ENCODE peak calls at places on chromosomes 16 and 17, in eight cellular contexts. M, B, J, N, Q, S, I and U are unnamed samples.

GRCh38 chr17:36592316-36592710 is 634 bp downstream of the DHRS11 start:
- DNase-seq in B (no peak), J (no peak), N (no peak), S (no peak), M (no peak), Q (no peak), I (no peak), U (peak)

GRCh38 chr17:50045154-50045553 is 10.8 kb upstream of the ITGA3 start:
- DNase-seq in I (no peak), Q (no peak), N (no peak), J (no peak), M (no peak), B (no peak), S (no peak), U (no peak)

GRCh38 chr17:38877130-38877851 is 7.4 kb downstream of the LASP1 start:
- DNase-seq in N (no peak), Q (no peak), I (no peak), J (no peak), M (no peak), B (no peak), S (no peak), U (no peak)

GRCh38 chr16:71703324-71703723 is 21.2 kb downstream of the PHLPP2 start:
- DNase-seq in M (no peak), N (no peak), S (no peak), I (no peak), J (no peak), Q (no peak), B (no peak), U (no peak)

GRCh38 chr17:7620835-7621234 is 6.1 kb upstream of the FXR2 start:
- DNase-seq in M (no peak), J (no peak), I (no peak), Q (no peak), B (no peak), S (no peak), N (no peak), U (no peak)

GRCh38 chr16:85370881-85371651 is 242.1 kb upstream of the GSE1 start:
- DNase-seq in N (no peak), M (no peak), J (no peak), Q (no peak), I (no peak), B (no peak), S (no peak), U (no peak)

GRCh38 chr16:64580558-64580957 is 541.3 kb downstream of the CDH11 start:
- DNase-seq in I (no peak), J (no peak), N (no peak), Q (no peak), B (no peak), S (peak), M (no peak), U (no peak)

GRCh38 chr17:78965369-78965982 is 14.2 kb downstream of the LGALS3BP start:
- DNase-seq in N (no peak), J (peak), I (no peak), M (no peak), S (no peak), Q (no peak), B (no peak), U (no peak)

GRCh38 chr17:78933025-78933958 is 8.1 kb upstream of the TIMP2 start:
- DNase-seq in Q (no peak), S (no peak), J (peak), B (peak), I (peak), M (no peak), N (peak), U (no peak)

GRCh38 chr17:5110816-5111215 is 862 bp downstream of the ZNF232 start:
- DNase-seq in S (no peak), B (no peak), J (no peak), Q (no peak), M (peak), I (no peak), N (no peak), U (no peak)

GRCh38 chr17:72665841-72666518 is 426.5 kb downstream of the SLC39A11 start:
- DNase-seq in B (no peak), S (no peak), J (no peak), Q (no peak), M (peak), N (no peak), I (no peak), U (no peak)

GRCh38 chr17:44230139-44230695 is 10.7 kb upstream of the UBTF start:
- DNase-seq in Q (no peak), N (no peak), I (no peak), S (no peak), B (no peak), M (no peak), J (no peak), U (no peak)

GRCh38 chr16:26175944-26176343 is 484.2 kb downstream of the HS3ST4 start:
- DNase-seq in M (no peak), B (no peak), Q (no peak), S (no peak), I (no peak), J (no peak), N (no peak), U (no peak)

GRCh38 chr17:11514565-11514964 is 83.7 kb upstream of the DNAH9 start:
- DNase-seq in S (no peak), I (no peak), B (no peak), N (no peak), Q (no peak), J (no peak), M (no peak), U (no peak)

GRCh38 chr17:17959520-17960361 is 12.5 kb downstream of the TOM1L2 start:
- DNase-seq in B (no peak), I (no peak), S (no peak), N (no peak), J (no peak), Q (no peak), M (no peak), U (no peak)

GRCh38 chr17:31586946-31587345 is 195.5 kb downstream of the RAB11FIP4 start:
- DNase-seq in S (no peak), J (no peak), Q (no peak), B (no peak), I (no peak), N (no peak), M (no peak), U (peak)

GRCh38 chr17:7146115-7146514 is 31.5 kb upstream of the ASGR2 start:
- DNase-seq in J (no peak), N (no peak), I (no peak), M (no peak), S (no peak), Q (no peak), B (no peak), U (no peak)

GRCh38 chr17:46942441-46943217 is 19.7 kb downstream of the GOSR2 start:
- DNase-seq in I (peak), Q (peak), M (peak), S (no peak), J (peak), B (peak), N (no peak), U (no peak)

GRCh38 chr17:29172589-29172988 is 7.6 kb downstream of the MYO18A start:
- DNase-seq in N (no peak), J (no peak), I (no peak), Q (no peak), B (no peak), M (no peak), S (no peak), U (no peak)

GRCh38 chr17:71188811-71189492 is 931.9 kb upstream of the SOX9 start:
- DNase-seq in S (no peak), N (peak), B (no peak), J (no peak), I (no peak), Q (no peak), M (no peak), U (no peak)

GRCh38 chr17:82838386-82839063 is 1.3 kb downstream of the ZNF750 start:
- DNase-seq in J (no peak), B (no peak), S (no peak), M (no peak), N (no peak), Q (no peak), I (no peak), U (no peak)

GRCh38 chr16:23640669-23640958 is 496 bp downstream of the PALB2 start:
- DNase-seq in J (peak), S (no peak), M (no peak), Q (no peak), N (no peak), I (no peak), B (no peak), U (no peak)

GRCh38 chr17:77842148-77842905 is 116.2 kb upstream of the TNRC6C start:
- DNase-seq in N (no peak), I (no peak), M (no peak), S (no peak), B (no peak), Q (no peak), J (no peak), U (peak)

GRCh38 chr17:77118251-77118928 is 22.4 kb upstream of the SEC14L1 start:
- DNase-seq in S (no peak), N (no peak), M (no peak), J (no peak), I (no peak), Q (no peak), B (no peak), U (no peak)

GRCh38 chr16:54325616-54326265 is 39.2 kb upstream of the IRX3 start:
- DNase-seq in S (no peak), Q (no peak), M (no peak), N (no peak), B (no peak), J (no peak), I (no peak), U (no peak)

GRCh38 chr17:17075037-17075755 is 32.9 kb downstream of the MPRIP start:
- DNase-seq in N (no peak), B (no peak), J (no peak), I (no peak), Q (no peak), M (peak), S (no peak), U (no peak)

GRCh38 chr17:62618647-62619412 is 8.6 kb upstream of the MRC2 start:
- DNase-seq in N (no peak), J (no peak), Q (no peak), B (no peak), I (no peak), M (no peak), S (no peak), U (no peak)

GRCh38 chr17:64781810-64782555 is 119.9 kb upstream of the SMURF2 start:
- DNase-seq in B (no peak), S (no peak), I (no peak), M (no peak), N (no peak), Q (no peak), J (no peak), U (no peak)

GRCh38 chr16:84467256-84467655 is 37.2 kb downstream of the MEAK7 start:
- DNase-seq in B (no peak), S (no peak), Q (no peak), I (no peak), J (no peak), N (no peak), M (no peak), U (peak)

GRCh38 chr17:67488161-67488560 is 111.1 kb downstream of the PITPNC1 start:
- DNase-seq in I (no peak), S (no peak), J (peak), M (peak), Q (no peak), N (no peak), B (no peak), U (no peak)

GRCh38 chr17:16477255-16477654 is 14.7 kb downstream of the LRRC75A start:
- DNase-seq in Q (no peak), J (no peak), S (no peak), N (peak), I (no peak), B (no peak), M (no peak), U (no peak)

GRCh38 chr17:80877095-80877828 is 114.4 kb upstream of the CHMP6 start:
- DNase-seq in I (no peak), N (no peak), M (no peak), J (no peak), B (no peak), S (no peak), Q (no peak), U (no peak)

GRCh38 chr17:13931111-13931526 is 138.2 kb upstream of the COX10 start:
- DNase-seq in S (no peak), M (no peak), Q (no peak), I (no peak), N (no peak), J (peak), B (no peak), U (no peak)

GRCh38 chr17:56506349-56506748 is 87.2 kb upstream of the NOG start:
- DNase-seq in S (no peak), N (no peak), J (no peak), B (no peak), I (no peak), Q (no peak), M (no peak), U (no peak)

GRCh38 chr17:82242977-82243647 is 14.3 kb downstream of the SLC16A3 start:
- DNase-seq in I (no peak), S (no peak), J (peak), N (peak), M (no peak), Q (peak), B (no peak), U (no peak)